ENCODE peak calls at places on chromosomes 2 and 18, in four cellular contexts. U is sigmoid colon, E is left lung, T is fibroblast of the aortic adventitia. G is an unnamed sample.

GRCh38 chr2:17162721-17163120 is 355.5 kb downstream of the RAD51AP2 start:
- DNase-seq in U (no peak), E (no peak), T (no peak), G (no peak)

GRCh38 chr2:216740557-216741222 is 45.3 kb upstream of the IGFBP5 start:
- DNase-seq in U (peak), E (no peak), T (no peak), G (no peak)

GRCh38 chr2:165698621-165698946 is 95.5 kb downstream of the GALNT3 start:
- DNase-seq in U (no peak), E (no peak), T (peak), G (no peak)

GRCh38 chr2:11945139-11946126 is 199.0 kb downstream of the LPIN1 start:
- DNase-seq in U (no peak), E (no peak), T (no peak), G (no peak)

GRCh38 chr2:23589739-23590138 is 204.8 kb downstream of the KLHL29 start:
- DNase-seq in U (peak), E (no peak), T (no peak), G (no peak)

GRCh38 chr2:168194784-168195522 is 52.4 kb downstream of the STK39 start:
- DNase-seq in U (no peak), E (no peak), T (no peak), G (no peak)

GRCh38 chr18:6521804-6522418 is 107.2 kb upstream of the L3MBTL4 start:
- DNase-seq in U (no peak), E (no peak), T (peak), G (no peak)

GRCh38 chr2:102558463-102558862 is 60.9 kb upstream of the SLC9A2 start:
- DNase-seq in U (no peak), E (no peak), T (no peak), G (no peak)

GRCh38 chr18:63850010-63850409 is 37.5 kb upstream of the SERPINB2 start:
- DNase-seq in U (no peak), E (no peak), T (peak), G (peak)

GRCh38 chr18:73340135-73340934 is 472.5 kb upstream of the NETO1 start:
- DNase-seq in U (no peak), E (no peak), T (peak), G (no peak)

GRCh38 chr2:100875516-100876230 is 55.7 kb downstream of the NPAS2 start:
- DNase-seq in U (no peak), E (no peak), T (no peak), G (peak)

GRCh38 chr2:76280676-76281075 is 570.0 kb upstream of the GCFC2 start:
- DNase-seq in U (no peak), E (no peak), T (no peak), G (no peak)

GRCh38 chr2:127700527-127701192 is 637 bp upstream of the SFT2D3 start:
- DNase-seq in U (peak), E (peak), T (no peak), G (peak)

GRCh38 chr2:170929686-170930050 is 615 bp downstream of the GORASP2 start:
- DNase-seq in U (peak), E (peak), T (peak), G (peak)

GRCh38 chr2:128797533-128797932 is 478.9 kb upstream of the HS6ST1 start:
- DNase-seq in U (peak), E (peak), T (no peak), G (no peak)

GRCh38 chr2:23767871-23768611 is 158.9 kb downstream of the ATAD2B start:
- DNase-seq in U (no peak), E (no peak), T (no peak), G (no peak)

GRCh38 chr18:48228301-48228715 is 180.9 kb downstream of the ZBTB7C start:
- DNase-seq in U (peak), E (no peak), T (peak), G (peak)

DNA sequence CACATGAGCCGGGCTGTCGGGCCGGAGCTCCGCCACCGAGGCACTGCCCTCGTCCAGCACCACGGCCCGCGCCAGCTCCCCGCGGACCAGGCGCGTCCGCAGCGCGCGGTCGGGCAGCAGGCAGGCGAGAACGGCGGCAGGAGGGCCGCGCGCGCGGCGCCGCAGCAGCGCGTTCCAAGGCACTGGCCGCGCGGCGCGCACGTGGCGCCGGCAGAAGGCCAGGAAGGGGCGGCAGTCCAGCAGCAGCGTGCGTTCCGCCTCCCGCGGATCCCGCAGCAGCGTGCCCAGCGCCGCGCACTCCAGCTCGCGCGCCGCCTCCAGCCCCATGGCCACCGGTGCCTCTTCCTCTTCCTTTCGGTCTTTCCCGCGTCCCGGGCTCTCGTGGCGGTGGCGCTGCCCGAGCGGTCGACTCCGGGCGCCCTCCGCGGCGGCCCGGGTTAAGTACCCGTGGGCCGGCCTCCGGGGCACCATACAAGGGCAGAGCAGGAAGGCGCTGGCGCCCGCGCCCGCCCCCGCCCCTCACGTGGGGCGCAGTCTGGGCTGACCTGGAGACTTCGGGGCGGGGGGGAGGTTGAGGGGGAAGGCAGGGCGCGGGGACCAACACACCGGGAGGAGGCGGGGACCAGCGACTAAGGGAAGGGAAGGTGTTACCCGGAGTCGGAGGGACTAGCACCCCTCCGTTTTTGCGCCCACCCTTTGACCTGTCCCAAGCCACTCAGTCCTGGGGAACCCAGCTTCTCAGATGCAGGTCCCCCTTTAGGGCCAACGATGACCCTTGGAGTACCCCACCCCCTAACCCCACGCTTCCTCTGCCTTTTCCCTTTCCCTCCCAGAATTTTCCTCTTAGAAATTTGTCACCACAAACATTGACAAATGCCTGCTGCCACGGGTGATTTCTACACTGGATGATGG is at the start of gene DUSP2:
- DNase-seq in U (peak), E (peak), T (peak), G (peak)
- TF ChIP-seq CTCF in U (no peak), E (no peak), T (no peak), G (no peak)

GRCh38 chr2:20236496-20236895 is 11.6 kb upstream of the SDC1 start:
- DNase-seq in U (no peak), E (no peak), T (no peak), G (no peak)

GRCh38 chr2:20231632-20232031 is 6.7 kb upstream of the SDC1 start:
- DNase-seq in U (no peak), E (peak), T (peak), G (peak)

GRCh38 chr2:20232837-20233207 is 7.9 kb upstream of the SDC1 start:
- DNase-seq in U (no peak), E (peak), T (no peak), G (peak)

GRCh38 chr2:20231159-20231558 is 6.2 kb upstream of the SDC1 start:
- DNase-seq in U (no peak), E (no peak), T (no peak), G (no peak)

GRCh38 chr2:20235655-20236302 is 10.8 kb upstream of the SDC1 start:
- DNase-seq in U (no peak), E (peak), T (no peak), G (no peak)
- H3K4me3 ChIP-seq in U (no peak), E (no peak), T (no peak), G (no peak)

GRCh38 chr2:7841751-7842150 is 840.1 kb upstream of the ID2 start:
- DNase-seq in U (no peak), E (peak), T (no peak), G (no peak)
- TF ChIP-seq CTCF in U (no peak), E (no peak), T (no peak), G (no peak)

GRCh38 chr18:38445485-38446145 is 880.0 kb upstream of the CELF4 start:
- DNase-seq in U (no peak), E (no peak), T (no peak), G (no peak)
- H3K4me3 ChIP-seq in U (no peak), E (no peak), T (no peak), G (no peak)

GRCh38 chr2:241609859-241610793 is 26.8 kb downstream of the THAP4 start:
- DNase-seq in U (peak), E (peak), T (peak), G (peak)
- TF ChIP-seq CTCF in U (peak), E (peak), T (peak), G (no peak)

G was measured in lower leg skin.